ENCODE peak calls at places on chromosome 6, in five cellular contexts. Y is HTR-8/SVneo, D is left lung, L is HS-5, N is OCI-LY7. W is an unnamed sample.

GRCh38 chr6:39114395-39114706 is 635 bp downstream of the SAYSD1 start:
- DNase-seq in Y (no peak), D (no peak), L (no peak), N (no peak), W (no peak)

GRCh38 chr6:169642455-169642854 is 59.4 kb downstream of the WDR27 start:
- DNase-seq in Y (no peak), D (no peak), L (no peak), N (no peak), W (no peak)

GRCh38 chr6:50025258-50025657 is 3.5 kb upstream of the DEFB110 start:
- DNase-seq in Y (no peak), D (no peak), L (no peak), N (no peak), W (no peak)

GRCh38 chr6:111263837-111264236 is 176.5 kb downstream of the SLC16A10 start:
- DNase-seq in Y (peak), D (no peak), L (peak), N (no peak), W (peak)

GRCh38 chr6:4345543-4345942 is 210.2 kb upstream of the ECI2 start:
- DNase-seq in Y (no peak), D (no peak), L (no peak), N (no peak), W (no peak)

GRCh38 chr6:137989696-137990095 is 117.5 kb downstream of the PERP start:
- DNase-seq in Y (no peak), D (no peak), L (no peak), N (no peak), W (no peak)

GRCh38 chr6:137224890-137225198 is 5.7 kb upstream of the IFNGR1 start:
- DNase-seq in Y (no peak), D (no peak), L (no peak), N (peak), W (no peak)

GRCh38 chr6:158803733-158804143 is 15.4 kb downstream of the EZR start:
- DNase-seq in Y (no peak), D (no peak), L (no peak), N (peak), W (no peak)

GRCh38 chr6:14210077-14210476 is 92.5 kb downstream of the CD83 start:
- DNase-seq in Y (no peak), D (no peak), L (no peak), N (no peak), W (no peak)

GRCh38 chr6:46129301-46129633 is 522 bp upstream of the ENPP4 start:
- DNase-seq in Y (no peak), D (no peak), L (no peak), N (peak), W (no peak)

GRCh38 chr6:130354322-130354721 is 11.5 kb upstream of the TMEM200A start:
- DNase-seq in Y (no peak), D (no peak), L (no peak), N (no peak), W (no peak)

GRCh38 chr6:43770417-43771209 is 602 bp downstream of the VEGFA start:
- DNase-seq in Y (no peak), D (peak), L (no peak), N (peak), W (peak)

GRCh38 chr6:124984668-124985338 is 22.6 kb downstream of the RNF217 start:
- DNase-seq in Y (peak), D (no peak), L (no peak), N (no peak), W (no peak)

GRCh38 chr6:153465050-153465449 is 334.0 kb upstream of the RGS17 start:
- DNase-seq in Y (no peak), D (no peak), L (no peak), N (no peak), W (no peak)

GRCh38 chr6:5132741-5133140 is 47.6 kb downstream of the PPP1R3G start:
- DNase-seq in Y (no peak), D (peak), L (no peak), N (peak), W (no peak)

GRCh38 chr6:45923831-45924391 is 91.7 kb downstream of the CLIC5 start:
- DNase-seq in Y (no peak), D (no peak), L (no peak), N (no peak), W (peak)

GRCh38 chr6:129186988-129187387 is 304.1 kb downstream of the LAMA2 start:
- DNase-seq in Y (peak), D (no peak), L (peak), N (no peak), W (peak)

GRCh38 chr6:95578106-95578410 is 723 bp downstream of the MANEA start:
- DNase-seq in Y (no peak), D (no peak), L (peak), N (no peak), W (peak)

GRCh38 chr6:906920-907319 is 214.0 kb upstream of the EXOC2 start:
- DNase-seq in Y (no peak), D (no peak), L (no peak), N (no peak), W (no peak)

GRCh38 chr6:118562248-118562647 is 14.2 kb downstream of the PLN start:
- DNase-seq in Y (no peak), D (no peak), L (no peak), N (no peak), W (no peak)

GRCh38 chr6:137352859-137353258 is 133.7 kb upstream of the IFNGR1 start:
- DNase-seq in Y (no peak), D (no peak), L (no peak), N (no peak), W (no peak)

GRCh38 chr6:8219352-8219943 is 117.1 kb upstream of the EEF1E1 start:
- DNase-seq in Y (peak), D (no peak), L (peak), N (peak), W (peak)